ENCODE peak calls at places on chromosomes 6 and 20, in seven cellular contexts. One of them, this sample, is unnamed.
A peak's percentile ranks its signal among the peaks of the same experiment; 100 is the strongest.

GRCh38 chr6:2733324-2733723 is 17.4 kb downstream of the MYLK4 start:
- DNase-seq in CD4-positive, CD25-positive, alpha-beta regulatory T cell: no peak
- DNase-seq in hepatocyte: no peak
- DNase-seq in CD8-positive, alpha-beta memory T cell: no peak
- DNase-seq in A549: no peak
- DNase-seq in BE2C: no peak
- DNase-seq in mucosa of descending colon: peak; percentile 54
- DNase-seq in this sample: no peak

GRCh38 chr6:143176090-143177021 is 115.7 kb downstream of the AIG1 start:
- DNase-seq in BE2C: peak; percentile 19
- DNase-seq in mucosa of descending colon: no peak
- DNase-seq in CD8-positive, alpha-beta memory T cell: no peak
- DNase-seq in A549: no peak
- DNase-seq in hepatocyte: no peak
- DNase-seq in CD4-positive, CD25-positive, alpha-beta regulatory T cell: no peak
- DNase-seq in this sample: peak; percentile 80

GRCh38 chr6:73452107-73452461 is at the start of gene CGAS:
- DNase-seq in CD4-positive, CD25-positive, alpha-beta regulatory T cell: peak; percentile 59
- DNase-seq in CD8-positive, alpha-beta memory T cell: peak; percentile 55
- DNase-seq in BE2C: no peak
- DNase-seq in hepatocyte: peak; percentile 37
- DNase-seq in mucosa of descending colon: peak; percentile 84
- DNase-seq in A549: peak; percentile 80
- DNase-seq in this sample: peak; percentile 75

GRCh38 chr20:46307139-46307998 is 929 bp downstream of the CDH22 start:
- DNase-seq in BE2C: peak; percentile 74
- DNase-seq in hepatocyte: peak; percentile 76
- DNase-seq in CD4-positive, CD25-positive, alpha-beta regulatory T cell: peak; percentile 69
- DNase-seq in A549: peak; percentile 69
- DNase-seq in CD8-positive, alpha-beta memory T cell: peak; percentile 70
- DNase-seq in mucosa of descending colon: peak; percentile 39
- DNase-seq in this sample: peak; percentile 58

GRCh38 chr6:170048615-170049256 is 242.1 kb downstream of the DLL1 start:
- DNase-seq in mucosa of descending colon: peak; percentile 63
- DNase-seq in CD8-positive, alpha-beta memory T cell: no peak
- DNase-seq in hepatocyte: no peak
- DNase-seq in A549: no peak
- DNase-seq in CD4-positive, CD25-positive, alpha-beta regulatory T cell: no peak
- DNase-seq in BE2C: no peak
- DNase-seq in this sample: no peak

GRCh38 chr20:63472159-63472811 is at the start of gene KCNQ2:
- DNase-seq in A549: no peak
- DNase-seq in CD8-positive, alpha-beta memory T cell: no peak
- DNase-seq in mucosa of descending colon: no peak
- DNase-seq in BE2C: no peak
- DNase-seq in CD4-positive, CD25-positive, alpha-beta regulatory T cell: no peak
- DNase-seq in hepatocyte: no peak
- DNase-seq in this sample: no peak

GRCh38 chr20:13717631-13718044 is 67.1 kb downstream of the ESF1 start:
- DNase-seq in A549: no peak
- DNase-seq in hepatocyte: no peak
- DNase-seq in CD4-positive, CD25-positive, alpha-beta regulatory T cell: no peak
- DNase-seq in CD8-positive, alpha-beta memory T cell: no peak
- DNase-seq in BE2C: no peak
- DNase-seq in mucosa of descending colon: no peak
- DNase-seq in this sample: peak; percentile 8

GRCh38 chr6:41531591-41532582 is 14.3 kb upstream of the FOXP4 start:
- DNase-seq in CD4-positive, CD25-positive, alpha-beta regulatory T cell: peak; percentile 40
- DNase-seq in hepatocyte: peak; percentile 36
- DNase-seq in CD8-positive, alpha-beta memory T cell: peak; percentile 40
- DNase-seq in BE2C: peak; percentile 66
- DNase-seq in A549: no peak
- DNase-seq in mucosa of descending colon: no peak
- DNase-seq in this sample: peak; percentile 86

GRCh38 chr6:19551611-19552010 is 285.6 kb upstream of the ID4 start:
- DNase-seq in mucosa of descending colon: no peak
- DNase-seq in BE2C: no peak
- DNase-seq in CD4-positive, CD25-positive, alpha-beta regulatory T cell: no peak
- DNase-seq in A549: no peak
- DNase-seq in hepatocyte: no peak
- DNase-seq in CD8-positive, alpha-beta memory T cell: no peak
- DNase-seq in this sample: no peak

GRCh38 chr6:160730911-160731310 is 28.9 kb downstream of the PLG start:
- DNase-seq in mucosa of descending colon: no peak
- DNase-seq in CD4-positive, CD25-positive, alpha-beta regulatory T cell: no peak
- DNase-seq in CD8-positive, alpha-beta memory T cell: no peak
- DNase-seq in BE2C: peak; percentile 23
- DNase-seq in A549: peak; percentile 10
- DNase-seq in hepatocyte: no peak
- DNase-seq in this sample: no peak

GRCh38 chr6:25981529-25982263 is 19.1 kb downstream of the TRIM38 start:
- DNase-seq in CD4-positive, CD25-positive, alpha-beta regulatory T cell: no peak
- DNase-seq in CD8-positive, alpha-beta memory T cell: no peak
- DNase-seq in mucosa of descending colon: no peak
- DNase-seq in hepatocyte: no peak
- DNase-seq in A549: no peak
- DNase-seq in BE2C: no peak
- DNase-seq in this sample: no peak

GRCh38 chr6:155599571-155599970 is 143.9 kb upstream of the NOX3 start:
- DNase-seq in hepatocyte: no peak
- DNase-seq in mucosa of descending colon: no peak
- DNase-seq in BE2C: no peak
- DNase-seq in CD4-positive, CD25-positive, alpha-beta regulatory T cell: no peak
- DNase-seq in CD8-positive, alpha-beta memory T cell: no peak
- DNase-seq in A549: no peak
- DNase-seq in this sample: no peak

GRCh38 chr20:2746636-2747265 is 53.7 kb downstream of the CPXM1 start:
- DNase-seq in CD8-positive, alpha-beta memory T cell: no peak
- DNase-seq in mucosa of descending colon: no peak
- DNase-seq in hepatocyte: no peak
- DNase-seq in BE2C: no peak
- DNase-seq in CD4-positive, CD25-positive, alpha-beta regulatory T cell: no peak
- DNase-seq in A549: no peak
- DNase-seq in this sample: no peak

GRCh38 chr20:43102394-43102793 is 87.3 kb downstream of the PTPRT start:
- DNase-seq in BE2C: no peak
- DNase-seq in hepatocyte: no peak
- DNase-seq in mucosa of descending colon: no peak
- DNase-seq in CD8-positive, alpha-beta memory T cell: no peak
- DNase-seq in CD4-positive, CD25-positive, alpha-beta regulatory T cell: no peak
- DNase-seq in A549: peak; percentile 4
- DNase-seq in this sample: no peak

GRCh38 chr6:150293019-150293418 is 75.8 kb upstream of the IYD start:
- DNase-seq in BE2C: no peak
- DNase-seq in hepatocyte: no peak
- DNase-seq in A549: no peak
- DNase-seq in CD8-positive, alpha-beta memory T cell: no peak
- DNase-seq in mucosa of descending colon: no peak
- DNase-seq in CD4-positive, CD25-positive, alpha-beta regulatory T cell: no peak
- DNase-seq in this sample: no peak

GRCh38 chr6:118500130-118501015 is 47.7 kb upstream of the PLN start:
- DNase-seq in CD4-positive, CD25-positive, alpha-beta regulatory T cell: no peak
- DNase-seq in BE2C: no peak
- DNase-seq in mucosa of descending colon: no peak
- DNase-seq in CD8-positive, alpha-beta memory T cell: no peak
- DNase-seq in A549: no peak
- DNase-seq in hepatocyte: peak; percentile 5
- DNase-seq in this sample: peak; percentile 52

GRCh38 chr6:43737272-43738081 is 32.5 kb upstream of the VEGFA start:
- DNase-seq in A549: no peak
- DNase-seq in CD8-positive, alpha-beta memory T cell: no peak
- DNase-seq in hepatocyte: peak; percentile 61
- DNase-seq in CD4-positive, CD25-positive, alpha-beta regulatory T cell: no peak
- DNase-seq in BE2C: no peak
- DNase-seq in mucosa of descending colon: no peak
- DNase-seq in this sample: no peak

DNA sequence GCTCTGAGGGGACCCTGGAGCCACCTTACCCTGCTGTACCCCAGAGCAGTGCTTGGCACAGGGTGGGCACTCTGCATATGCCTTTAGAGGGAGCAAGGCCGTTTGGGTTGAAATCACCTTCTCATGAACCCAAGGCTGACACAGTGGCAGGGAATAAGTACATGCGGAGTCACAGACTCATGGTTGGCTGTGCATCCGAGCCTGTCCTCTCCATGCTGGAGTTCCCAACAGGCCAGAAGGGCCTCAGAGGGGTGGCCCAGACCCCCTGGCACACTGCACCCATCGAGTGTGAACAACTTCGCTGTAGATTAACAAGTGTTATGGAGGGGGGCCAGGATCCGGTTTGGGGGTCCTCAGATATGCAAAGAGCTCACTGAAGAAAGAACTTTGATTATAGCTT is 21.0 kb upstream of the IRF4 start:
- DNase-seq in CD4-positive, CD25-positive, alpha-beta regulatory T cell: no peak
- DNase-seq in mucosa of descending colon: no peak
- DNase-seq in hepatocyte: no peak
- DNase-seq in BE2C: no peak
- DNase-seq in A549: no peak
- DNase-seq in CD8-positive, alpha-beta memory T cell: no peak
- DNase-seq in this sample: no peak
- H3K9me3 ChIP-seq in CD4-positive, CD25-positive, alpha-beta regulatory T cell: no peaks in the 10 kb centered on the region
- H3K9me3 ChIP-seq in mucosa of descending colon: peaks cover 60% of the 10 kb centered on the region
- H3K9me3 ChIP-seq in hepatocyte: no peaks in the 10 kb centered on the region
- H3K9me3 ChIP-seq in BE2C: peaks cover 4% of the 10 kb centered on the region
- H3K9me3 ChIP-seq in A549: no peaks in the 10 kb centered on the region
- H3K9me3 ChIP-seq in CD8-positive, alpha-beta memory T cell: no peaks in the 10 kb centered on the region
- H3K9me3 ChIP-seq in this sample: no peaks in the 10 kb centered on the region

DNA sequence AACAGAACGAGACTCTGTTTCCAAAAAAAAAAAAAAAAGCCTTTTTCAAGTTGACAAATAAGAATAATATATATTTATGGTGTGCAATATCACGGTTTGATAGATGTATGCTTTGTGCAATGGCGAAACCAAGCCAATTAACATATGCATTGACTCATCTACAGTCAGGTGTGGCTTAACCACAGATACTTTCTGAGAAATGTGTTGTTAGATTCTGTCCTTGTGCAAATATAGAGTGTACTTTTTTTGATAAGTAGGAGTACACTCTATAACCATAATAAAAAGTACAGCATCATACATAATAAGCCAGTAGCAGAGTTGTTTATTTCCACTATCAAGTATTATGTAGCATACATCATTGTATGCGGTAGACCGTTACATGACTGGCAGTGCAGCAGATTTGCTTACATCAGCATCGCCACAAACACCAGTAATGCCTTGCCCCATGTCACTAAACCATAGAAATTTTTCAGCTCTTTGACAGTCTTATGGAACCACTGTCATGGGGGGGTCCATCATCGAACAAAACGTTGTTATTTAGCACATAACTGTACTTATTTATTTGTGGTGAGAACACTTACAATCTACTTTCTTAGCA is 59.2 kb downstream of the TMEM170B start:
- DNase-seq in mucosa of descending colon: no peak
- DNase-seq in BE2C: no peak
- DNase-seq in CD4-positive, CD25-positive, alpha-beta regulatory T cell: no peak
- DNase-seq in hepatocyte: no peak
- DNase-seq in A549: no peak
- DNase-seq in CD8-positive, alpha-beta memory T cell: no peak
- DNase-seq in this sample: no peak
- H3K4me3 ChIP-seq in mucosa of descending colon: no peak overlapping the region
- H3K4me3 ChIP-seq in BE2C: no peak overlapping the region
- H3K4me3 ChIP-seq in CD4-positive, CD25-positive, alpha-beta regulatory T cell: no peak overlapping the region
- H3K4me3 ChIP-seq in hepatocyte: no peak overlapping the region
- H3K4me3 ChIP-seq in A549: no peak overlapping the region
- H3K4me3 ChIP-seq in CD8-positive, alpha-beta memory T cell: no peak overlapping the region
- H3K4me3 ChIP-seq in this sample: no peak overlapping the region

GRCh38 chr20:10990625-10991382 is 317.0 kb upstream of the JAG1 start:
- DNase-seq in mucosa of descending colon: no peak
- DNase-seq in hepatocyte: no peak
- DNase-seq in BE2C: no peak
- DNase-seq in CD8-positive, alpha-beta memory T cell: no peak
- DNase-seq in A549: no peak
- DNase-seq in CD4-positive, CD25-positive, alpha-beta regulatory T cell: no peak
- DNase-seq in this sample: no peak
- H3K9me3 ChIP-seq in mucosa of descending colon: no peaks in the 10 kb centered on the region
- H3K9me3 ChIP-seq in hepatocyte: no peaks in the 10 kb centered on the region
- H3K9me3 ChIP-seq in BE2C: no peaks in the 10 kb centered on the region
- H3K9me3 ChIP-seq in CD8-positive, alpha-beta memory T cell: no peaks in the 10 kb centered on the region
- H3K9me3 ChIP-seq in A549: no peaks in the 10 kb centered on the region
- H3K9me3 ChIP-seq in CD4-positive, CD25-positive, alpha-beta regulatory T cell: no peaks in the 10 kb centered on the region
- H3K9me3 ChIP-seq in this sample: no peaks in the 10 kb centered on the region

GRCh38 chr20:3811421-3812258 is 8.7 kb upstream of the AP5S1 start:
- DNase-seq in CD8-positive, alpha-beta memory T cell: peak; percentile 93
- DNase-seq in BE2C: peak; percentile 99
- DNase-seq in CD4-positive, CD25-positive, alpha-beta regulatory T cell: peak; percentile 90
- DNase-seq in mucosa of descending colon: peak; percentile 99
- DNase-seq in hepatocyte: peak; percentile 95
- DNase-seq in A549: peak; percentile 100
- DNase-seq in this sample: peak; percentile 99
- H3K4me3 ChIP-seq in CD8-positive, alpha-beta memory T cell: peak overlapping the region; percentile 52
- H3K4me3 ChIP-seq in BE2C: peak overlapping the region; percentile 56
- H3K4me3 ChIP-seq in CD4-positive, CD25-positive, alpha-beta regulatory T cell: peak overlapping the region; percentile 86
- H3K4me3 ChIP-seq in mucosa of descending colon: no peak overlapping the region
- H3K4me3 ChIP-seq in hepatocyte: no peak overlapping the region
- H3K4me3 ChIP-seq in A549: peak overlapping the region; percentile 37
- H3K4me3 ChIP-seq in this sample: peak overlapping the region; percentile 77

GRCh38 chr20:4272225-4272624 is 256.9 kb upstream of the RNF24 start:
- DNase-seq in A549: no peak
- DNase-seq in hepatocyte: no peak
- DNase-seq in BE2C: no peak
- DNase-seq in mucosa of descending colon: no peak
- DNase-seq in CD8-positive, alpha-beta memory T cell: no peak
- DNase-seq in CD4-positive, CD25-positive, alpha-beta regulatory T cell: no peak
- DNase-seq in this sample: no peak
- H3K9me3 ChIP-seq in A549: no peaks in the 10 kb centered on the region
- H3K9me3 ChIP-seq in hepatocyte: no peaks in the 10 kb centered on the region
- H3K9me3 ChIP-seq in BE2C: no peaks in the 10 kb centered on the region
- H3K9me3 ChIP-seq in mucosa of descending colon: no peaks in the 10 kb centered on the region
- H3K9me3 ChIP-seq in CD8-positive, alpha-beta memory T cell: no peaks in the 10 kb centered on the region
- H3K9me3 ChIP-seq in CD4-positive, CD25-positive, alpha-beta regulatory T cell: no peaks in the 10 kb centered on the region
- H3K9me3 ChIP-seq in this sample: peaks cover 8% of the 10 kb centered on the region

GRCh38 chr6:144652292-144652891 is 367.3 kb downstream of the UTRN start:
- DNase-seq in mucosa of descending colon: no peak
- DNase-seq in A549: no peak
- DNase-seq in CD8-positive, alpha-beta memory T cell: no peak
- DNase-seq in hepatocyte: no peak
- DNase-seq in CD4-positive, CD25-positive, alpha-beta regulatory T cell: no peak
- DNase-seq in BE2C: no peak
- DNase-seq in this sample: no peak
- H3K4me3 ChIP-seq in mucosa of descending colon: no peak overlapping the region
- H3K4me3 ChIP-seq in A549: no peak overlapping the region
- H3K4me3 ChIP-seq in CD8-positive, alpha-beta memory T cell: no peak overlapping the region
- H3K4me3 ChIP-seq in hepatocyte: no peak overlapping the region
- H3K4me3 ChIP-seq in CD4-positive, CD25-positive, alpha-beta regulatory T cell: no peak overlapping the region
- H3K4me3 ChIP-seq in BE2C: no peak overlapping the region
- H3K4me3 ChIP-seq in this sample: no peak overlapping the region

DNA sequence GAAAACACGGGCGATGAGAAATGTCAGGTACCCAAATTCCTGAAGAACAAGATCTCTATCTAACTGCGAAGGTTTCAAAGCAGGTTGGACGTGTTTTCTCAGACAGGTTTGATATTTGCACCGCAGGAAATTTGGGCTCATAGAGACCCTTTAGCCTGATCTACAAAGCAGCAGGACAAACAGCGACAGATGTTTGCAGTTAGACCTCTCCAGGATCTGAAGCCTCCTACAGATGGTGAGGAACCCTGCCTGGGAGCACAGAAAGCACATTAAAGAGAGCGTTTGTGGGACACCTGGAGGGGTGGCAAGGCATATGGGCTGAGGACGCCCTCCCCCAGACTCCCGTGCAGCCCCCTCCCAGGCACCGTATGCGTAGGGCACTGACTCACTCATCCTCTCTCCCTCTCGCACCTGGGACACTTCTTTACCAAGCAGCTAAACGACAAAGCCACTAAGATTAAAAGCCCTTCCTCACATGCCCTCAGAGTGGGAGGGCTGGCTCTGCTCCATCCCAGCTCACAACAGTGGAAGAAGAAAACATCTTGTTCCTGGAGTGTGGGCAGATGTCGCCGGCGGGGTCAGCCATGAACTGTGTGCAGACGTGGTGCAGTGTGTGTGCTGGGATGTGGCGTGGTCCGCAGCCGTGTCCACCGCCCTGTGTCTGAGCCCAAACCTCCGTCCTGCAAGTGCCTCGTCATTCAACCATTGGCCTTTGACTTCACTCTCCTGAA is 249.7 kb upstream of the AFDN start:
- DNase-seq in hepatocyte: no peak
- DNase-seq in A549: no peak
- DNase-seq in mucosa of descending colon: no peak
- DNase-seq in BE2C: no peak
- DNase-seq in CD4-positive, CD25-positive, alpha-beta regulatory T cell: no peak
- DNase-seq in CD8-positive, alpha-beta memory T cell: no peak
- DNase-seq in this sample: no peak
- H3K9me3 ChIP-seq in hepatocyte: no peaks in the 10 kb centered on the region
- H3K9me3 ChIP-seq in A549: no peaks in the 10 kb centered on the region
- H3K9me3 ChIP-seq in mucosa of descending colon: no peaks in the 10 kb centered on the region
- H3K9me3 ChIP-seq in BE2C: no peaks in the 10 kb centered on the region
- H3K9me3 ChIP-seq in CD4-positive, CD25-positive, alpha-beta regulatory T cell: no peaks in the 10 kb centered on the region
- H3K9me3 ChIP-seq in CD8-positive, alpha-beta memory T cell: no peaks in the 10 kb centered on the region
- H3K9me3 ChIP-seq in this sample: no peaks in the 10 kb centered on the region

This sample was measured in adipocyte.